ENCODE peak calls at places on chromosomes 1 and 21, in five cellular contexts. One of them, this sample, is unnamed.

GRCh38 chr1:47409311-47410085 is 6.6 kb upstream of the FOXE3 start:
- DNase-seq in lower lobe of right lung: no peak
- DNase-seq in heart left ventricle: no peak
- DNase-seq in pancreas: no peak
- DNase-seq in AG04450: peak; percentile 51
- DNase-seq in this sample: peak; percentile 83

GRCh38 chr1:100683448-100684349 is 35.8 kb upstream of the VCAM1 start:
- DNase-seq in lower lobe of right lung: no peak
- DNase-seq in heart left ventricle: no peak
- DNase-seq in pancreas: no peak
- DNase-seq in AG04450: no peak
- DNase-seq in this sample: no peak

GRCh38 chr1:148264374-148265276 is 112.5 kb upstream of the NBPF11 start:
- DNase-seq in lower lobe of right lung: no peak
- DNase-seq in heart left ventricle: no peak
- DNase-seq in pancreas: no peak
- DNase-seq in AG04450: no peak
- DNase-seq in this sample: peak; percentile 42

GRCh38 chr1:226891346-226891745 is 20.9 kb downstream of the PSEN2 start:
- DNase-seq in lower lobe of right lung: no peak
- DNase-seq in heart left ventricle: no peak
- DNase-seq in pancreas: no peak
- DNase-seq in AG04450: no peak
- DNase-seq in this sample: no peak

GRCh38 chr1:193120604-193121166 is 1.1 kb upstream of the CDC73 start:
- DNase-seq in lower lobe of right lung: no peak
- DNase-seq in heart left ventricle: no peak
- DNase-seq in pancreas: no peak
- DNase-seq in AG04450: no peak
- DNase-seq in this sample: no peak

GRCh38 chr1:156644640-156645039 is 2.7 kb downstream of the BCAN start:
- DNase-seq in lower lobe of right lung: no peak
- DNase-seq in heart left ventricle: no peak
- DNase-seq in pancreas: no peak
- DNase-seq in AG04450: no peak
- DNase-seq in this sample: no peak

GRCh38 chr1:21294266-21295058 is 4.2 kb upstream of the ECE1 start:
- DNase-seq in lower lobe of right lung: peak; percentile 67
- DNase-seq in heart left ventricle: no peak
- DNase-seq in pancreas: no peak
- DNase-seq in AG04450: no peak
- DNase-seq in this sample: peak; percentile 36

GRCh38 chr1:91806146-91806545 is 79.8 kb downstream of the TGFBR3 start:
- DNase-seq in lower lobe of right lung: no peak
- DNase-seq in heart left ventricle: no peak
- DNase-seq in pancreas: no peak
- DNase-seq in AG04450: no peak
- DNase-seq in this sample: no peak

GRCh38 chr1:95073446-95073845 is 695 bp upstream of the ALG14 start:
- DNase-seq in lower lobe of right lung: no peak
- DNase-seq in heart left ventricle: no peak
- DNase-seq in pancreas: no peak
- DNase-seq in AG04450: no peak
- DNase-seq in this sample: no peak

GRCh38 chr1:76260279-76260678 is 185.7 kb downstream of the ST6GALNAC3 start:
- DNase-seq in lower lobe of right lung: no peak
- DNase-seq in heart left ventricle: no peak
- DNase-seq in pancreas: no peak
- DNase-seq in AG04450: no peak
- DNase-seq in this sample: no peak

GRCh38 chr21:45926281-45926680 is 55.3 kb upstream of the COL6A1 start:
- DNase-seq in lower lobe of right lung: no peak
- DNase-seq in heart left ventricle: no peak
- DNase-seq in pancreas: no peak
- DNase-seq in AG04450: no peak
- DNase-seq in this sample: no peak
- TF ChIP-seq CTCF in lower lobe of right lung: no peak
- TF ChIP-seq CTCF in heart left ventricle: no peak
- TF ChIP-seq CTCF in pancreas: no peak
- TF ChIP-seq CTCF in AG04450: peak; percentile 17
- TF ChIP-seq CTCF in this sample: no peak

DNA sequence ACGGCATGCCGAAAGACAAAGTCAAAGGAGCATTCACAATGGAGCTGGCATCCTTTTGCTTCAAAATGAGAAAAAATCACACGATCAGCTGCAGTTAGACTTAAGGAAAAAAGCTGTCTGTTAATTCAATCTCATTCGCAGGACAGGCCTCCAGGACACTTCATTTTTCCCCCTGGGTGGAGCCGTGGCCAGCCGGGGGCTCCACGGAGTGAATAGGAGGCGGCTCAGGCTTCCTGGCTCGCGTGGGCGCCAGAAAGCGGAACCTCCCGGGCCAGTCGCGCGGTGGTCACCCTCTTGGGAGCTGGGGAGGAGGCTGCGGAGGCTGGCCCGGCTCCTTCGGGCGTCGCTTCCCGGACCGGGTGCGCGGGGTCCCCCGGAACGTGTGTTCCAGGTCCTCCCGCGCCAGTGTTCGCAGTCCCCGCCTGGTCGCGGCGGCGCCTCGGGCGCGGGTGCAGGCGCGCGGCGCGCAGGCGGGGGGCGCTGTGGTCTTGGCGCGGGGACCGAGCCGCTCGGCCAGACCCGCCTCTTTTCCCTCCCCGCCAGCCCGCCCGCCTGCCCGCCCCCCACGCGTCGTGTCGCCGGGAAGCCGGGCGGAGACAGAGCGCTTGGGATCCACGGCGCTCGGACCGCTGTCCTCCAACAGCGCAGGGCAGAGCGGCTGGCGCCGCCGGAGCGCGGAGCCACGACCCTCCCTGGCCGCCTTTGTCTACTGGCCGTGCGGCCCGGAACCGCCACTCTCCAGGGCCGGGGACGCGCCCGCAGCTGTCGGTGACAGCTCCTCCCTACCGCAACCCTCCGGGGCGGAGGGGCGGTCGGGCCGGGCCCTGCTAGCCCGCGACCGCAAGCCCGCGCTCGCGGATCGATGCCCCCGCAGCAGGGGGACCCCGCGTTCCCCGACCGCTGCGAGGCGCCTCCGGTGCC is at the start of gene RHOU:
- DNase-seq in lower lobe of right lung: peak; percentile 87
- DNase-seq in heart left ventricle: peak; percentile 81
- DNase-seq in pancreas: peak; percentile 74
- DNase-seq in AG04450: no peak
- DNase-seq in this sample: peak; percentile 55
- TF ChIP-seq CTCF in lower lobe of right lung: peak; percentile 72
- TF ChIP-seq CTCF in heart left ventricle: peak; percentile 90
- TF ChIP-seq CTCF in pancreas: peak; percentile 86
- TF ChIP-seq CTCF in AG04450: peak; percentile 39
- TF ChIP-seq CTCF in this sample: peak; percentile 98

DNA sequence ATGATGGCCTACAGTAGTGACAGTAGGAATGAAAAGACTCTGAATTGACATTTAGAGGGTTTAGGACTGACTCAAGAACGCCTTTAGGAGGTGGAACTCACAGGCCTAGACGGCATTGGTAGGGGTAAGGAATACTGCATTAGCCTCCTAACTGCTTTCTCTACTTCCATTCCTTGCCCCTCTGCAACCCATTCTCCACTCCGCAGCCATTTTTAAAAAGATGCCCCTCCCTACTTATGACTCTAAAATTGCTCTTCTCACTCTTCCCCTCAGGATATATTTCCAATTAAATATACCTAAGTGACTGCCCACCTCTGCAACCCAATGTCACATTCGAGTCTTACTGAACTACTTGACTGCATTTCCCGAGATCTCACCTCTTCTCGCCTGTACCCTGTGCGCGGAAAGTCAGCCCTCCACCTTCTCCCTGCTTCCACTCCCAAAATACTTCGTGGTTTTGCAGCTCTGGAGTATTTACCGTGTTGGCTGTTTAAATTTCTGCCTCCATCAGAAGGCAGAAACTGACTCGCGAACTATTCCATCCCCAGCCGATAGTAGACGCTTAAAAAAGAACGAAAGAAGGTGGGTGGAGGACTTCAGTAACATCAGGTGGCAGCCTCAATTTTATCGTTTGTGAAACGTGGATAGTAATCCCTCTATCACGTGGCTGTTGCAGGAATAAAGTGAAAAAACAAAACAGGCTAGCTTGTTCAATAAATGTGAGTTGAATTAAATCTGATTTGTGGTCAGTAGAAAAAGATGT is 1.1 kb upstream of the YBX1 start:
- DNase-seq in lower lobe of right lung: no peak
- DNase-seq in heart left ventricle: no peak
- DNase-seq in pancreas: no peak
- DNase-seq in AG04450: no peak
- DNase-seq in this sample: peak; percentile 34
- TF ChIP-seq CTCF in lower lobe of right lung: no peak
- TF ChIP-seq CTCF in heart left ventricle: no peak
- TF ChIP-seq CTCF in pancreas: no peak
- TF ChIP-seq CTCF in AG04450: no peak
- TF ChIP-seq CTCF in this sample: no peak

GRCh38 chr1:106957795-106958194 is 98.7 kb upstream of the PRMT6 start:
- DNase-seq in lower lobe of right lung: no peak
- DNase-seq in heart left ventricle: no peak
- DNase-seq in pancreas: no peak
- DNase-seq in AG04450: no peak
- DNase-seq in this sample: peak; percentile 14
- TF ChIP-seq CTCF in lower lobe of right lung: no peak
- TF ChIP-seq CTCF in heart left ventricle: no peak
- TF ChIP-seq CTCF in pancreas: no peak
- TF ChIP-seq CTCF in AG04450: no peak
- TF ChIP-seq CTCF in this sample: no peak

GRCh38 chr1:155247667-155248563 is 7.4 kb downstream of the ENTREP3 start:
- DNase-seq in lower lobe of right lung: no peak
- DNase-seq in heart left ventricle: no peak
- DNase-seq in pancreas: no peak
- DNase-seq in AG04450: no peak
- DNase-seq in this sample: no peak

GRCh38 chr1:155251566-155251965 is 3.7 kb downstream of the ENTREP3 start:
- DNase-seq in lower lobe of right lung: no peak
- DNase-seq in heart left ventricle: no peak
- DNase-seq in pancreas: no peak
- DNase-seq in AG04450: no peak
- DNase-seq in this sample: no peak

GRCh38 chr1:155250246-155250632 is 5.0 kb downstream of the ENTREP3 start:
- DNase-seq in lower lobe of right lung: no peak
- DNase-seq in heart left ventricle: no peak
- DNase-seq in pancreas: no peak
- DNase-seq in AG04450: no peak
- DNase-seq in this sample: no peak

GRCh38 chr1:155253208-155253607 is 2.1 kb downstream of the ENTREP3 start:
- DNase-seq in lower lobe of right lung: no peak
- DNase-seq in heart left ventricle: no peak
- DNase-seq in pancreas: no peak
- DNase-seq in AG04450: no peak
- DNase-seq in this sample: no peak

DNA sequence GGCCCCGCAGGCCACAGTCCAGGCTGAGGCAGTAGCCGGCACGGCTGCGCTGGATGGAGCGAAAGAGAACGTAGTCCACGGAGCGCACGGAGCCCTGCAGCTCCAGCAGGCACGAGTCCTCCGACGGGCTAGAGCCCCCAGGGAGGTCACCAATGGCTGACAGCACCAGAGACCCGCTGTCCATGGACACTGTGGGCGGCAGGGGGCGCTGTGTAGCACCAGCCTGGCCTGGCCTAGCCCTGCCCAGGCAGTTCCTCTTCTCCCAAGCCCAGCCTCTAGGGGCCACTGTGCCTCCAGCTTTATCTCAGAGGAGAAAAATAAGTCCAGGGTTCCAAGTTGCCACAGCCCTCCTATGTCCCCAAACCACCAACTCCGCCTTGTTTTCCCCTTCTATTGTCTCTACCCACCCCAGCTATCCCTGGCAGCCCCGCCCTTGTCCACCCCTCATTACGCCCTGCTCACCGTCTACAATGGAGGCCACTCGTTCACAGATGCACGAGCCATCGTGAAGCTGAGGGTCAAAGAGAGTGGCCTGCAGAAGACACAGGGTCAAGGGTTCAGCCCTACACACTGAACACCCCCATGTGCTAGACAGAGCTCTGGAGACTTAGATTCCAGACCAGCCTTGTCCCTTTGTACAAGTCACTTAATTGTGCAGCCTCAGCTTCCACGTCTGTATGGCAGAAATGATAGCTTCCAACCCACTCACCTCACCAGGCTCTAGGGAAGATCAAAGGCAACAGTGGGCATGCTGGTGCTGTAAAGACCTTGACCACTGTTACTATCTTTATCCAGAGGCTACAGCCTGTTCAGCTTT is 4.4 kb downstream of the ENTREP3 start:
- DNase-seq in lower lobe of right lung: peak; percentile 95
- DNase-seq in heart left ventricle: peak; percentile 92
- DNase-seq in pancreas: peak; percentile 87
- DNase-seq in AG04450: peak; percentile 81
- DNase-seq in this sample: peak; percentile 94
- TF ChIP-seq CTCF in lower lobe of right lung: peak; percentile 100
- TF ChIP-seq CTCF in heart left ventricle: peak; percentile 100
- TF ChIP-seq CTCF in pancreas: peak; percentile 100
- TF ChIP-seq CTCF in AG04450: peak; percentile 99
- TF ChIP-seq CTCF in this sample: peak; percentile 100

GRCh38 chr21:26473471-26473870 is 99.6 kb downstream of the CYYR1 start:
- DNase-seq in lower lobe of right lung: no peak
- DNase-seq in heart left ventricle: no peak
- DNase-seq in pancreas: no peak
- DNase-seq in AG04450: no peak
- DNase-seq in this sample: no peak
- TF ChIP-seq CTCF in lower lobe of right lung: no peak
- TF ChIP-seq CTCF in heart left ventricle: no peak
- TF ChIP-seq CTCF in pancreas: no peak
- TF ChIP-seq CTCF in AG04450: no peak
- TF ChIP-seq CTCF in this sample: no peak

DNA sequence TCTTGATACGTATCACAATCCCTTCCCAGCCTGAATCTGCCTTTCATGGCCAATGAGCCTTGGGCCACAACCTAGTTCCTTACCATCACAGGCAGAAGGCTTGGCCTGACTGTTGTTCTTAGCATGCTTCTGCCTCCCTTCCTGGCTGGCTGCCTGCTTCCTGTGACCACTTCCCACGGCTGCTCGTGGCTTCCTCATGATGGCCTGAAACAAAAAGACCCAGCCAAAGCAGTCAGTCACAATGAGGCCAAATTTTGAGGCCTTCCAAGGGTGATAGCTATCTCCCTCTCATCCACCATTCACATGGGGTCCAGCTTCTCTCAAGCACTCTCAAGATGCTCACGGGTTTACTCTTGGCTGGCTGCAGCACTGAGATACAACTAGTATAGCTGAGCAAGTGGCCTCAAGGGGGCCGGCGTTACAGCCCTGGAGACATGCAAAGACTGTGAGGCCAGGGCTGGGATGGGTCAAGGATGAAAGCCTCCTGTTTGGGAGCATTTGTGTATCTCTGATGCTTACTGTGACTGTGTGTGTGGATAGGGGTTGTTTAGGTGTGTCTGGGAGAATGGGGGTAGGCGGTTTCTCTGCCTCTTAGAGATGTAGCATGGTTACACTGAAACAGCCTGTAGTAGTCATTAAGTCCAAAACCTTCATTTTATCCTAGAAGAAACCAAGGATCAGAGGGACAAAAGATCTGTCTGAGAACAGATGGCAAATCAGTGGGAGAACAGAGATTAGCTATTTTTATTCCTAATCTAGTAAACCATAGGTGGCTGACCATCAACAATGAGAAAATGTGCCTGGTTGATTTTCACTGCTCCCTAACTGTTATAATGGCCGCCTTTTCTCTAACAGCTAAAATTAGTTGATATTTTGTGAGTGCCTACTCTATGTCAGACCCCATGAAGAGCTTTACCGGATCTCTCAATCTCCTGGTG is 5.4 kb upstream of the TOE1 start:
- DNase-seq in lower lobe of right lung: no peak
- DNase-seq in heart left ventricle: peak; percentile 57
- DNase-seq in pancreas: no peak
- DNase-seq in AG04450: no peak
- DNase-seq in this sample: no peak
- TF ChIP-seq CTCF in lower lobe of right lung: no peak
- TF ChIP-seq CTCF in heart left ventricle: no peak
- TF ChIP-seq CTCF in pancreas: no peak
- TF ChIP-seq CTCF in AG04450: peak; percentile 6
- TF ChIP-seq CTCF in this sample: no peak

GRCh38 chr1:245322673-245323072 is 167.9 kb downstream of the KIF26B start:
- DNase-seq in lower lobe of right lung: no peak
- DNase-seq in heart left ventricle: no peak
- DNase-seq in pancreas: no peak
- DNase-seq in AG04450: no peak
- DNase-seq in this sample: peak; percentile 55
- TF ChIP-seq CTCF in lower lobe of right lung: no peak
- TF ChIP-seq CTCF in heart left ventricle: peak; percentile 13
- TF ChIP-seq CTCF in pancreas: no peak
- TF ChIP-seq CTCF in AG04450: no peak
- TF ChIP-seq CTCF in this sample: peak; percentile 46